ENCODE peak calls at places on chromosome 4, in five cellular contexts. V, Z, C, P and I are unnamed samples.

GRCh38 chr4:108611360-108611759 is 9.0 kb upstream of the RPL34 start:
- DNase-seq in V (no peak), Z (no peak), C (no peak), P (peak; percentile 23), I (no peak)

GRCh38 chr4:185249105-185249504 is 39.7 kb downstream of the SNX25 start:
- DNase-seq in V (no peak), Z (no peak), C (no peak), P (no peak), I (no peak)

GRCh38 chr4:163251204-163251603 is 81.2 kb downstream of the NPY1R start:
- DNase-seq in V (no peak), Z (no peak), C (no peak), P (no peak), I (no peak)

GRCh38 chr4:24630937-24631336 is 46.6 kb upstream of the DHX15 start:
- DNase-seq in V (no peak), Z (no peak), C (no peak), P (no peak), I (no peak)

GRCh38 chr4:120769227-120769626 is 153.3 kb downstream of the PRDM5 start:
- DNase-seq in V (no peak), Z (no peak), C (no peak), P (peak; percentile 94), I (no peak)

GRCh38 chr4:142497606-142498005 is 348.5 kb downstream of the INPP4B start:
- DNase-seq in V (no peak), Z (no peak), C (no peak), P (no peak), I (no peak)

GRCh38 chr4:83112678-83113428 is 1.7 kb downstream of the PLAC8 start:
- DNase-seq in V (peak; percentile 39), Z (no peak), C (no peak), P (no peak), I (peak; percentile 64)

GRCh38 chr4:74613266-74613665 is 168.3 kb downstream of the AREG start:
- DNase-seq in V (no peak), Z (no peak), C (no peak), P (no peak), I (no peak)

GRCh38 chr4:159829184-159829583 is 726.3 kb downstream of the RAPGEF2 start:
- DNase-seq in V (no peak), Z (no peak), C (no peak), P (no peak), I (no peak)

GRCh38 chr4:155548173-155548572 is 118.5 kb upstream of the GUCY1A1 start:
- DNase-seq in V (no peak), Z (no peak), C (no peak), P (no peak), I (no peak)

GRCh38 chr4:150960818-150961217 is 54.3 kb downstream of the LRBA start:
- DNase-seq in V (peak; percentile 43), Z (no peak), C (no peak), P (peak; percentile 31), I (peak; percentile 19)

GRCh38 chr4:100166297-100167034 is 23.8 kb downstream of the DDIT4L start:
- DNase-seq in V (no peak), Z (no peak), C (no peak), P (no peak), I (peak; percentile 34)

GRCh38 chr4:140901736-140902336 is 145.7 kb upstream of the TBC1D9 start:
- DNase-seq in V (no peak), Z (no peak), C (no peak), P (no peak), I (no peak)

GRCh38 chr4:40626183-40626990 is 3.3 kb downstream of the RBM47 start:
- DNase-seq in V (no peak), Z (no peak), C (no peak), P (no peak), I (no peak)

GRCh38 chr4:52844596-52844995 is 17.5 kb upstream of the RASL11B start:
- DNase-seq in V (no peak), Z (no peak), C (no peak), P (no peak), I (no peak)

GRCh38 chr4:108010167-108010566 is 20.5 kb downstream of the HADH start:
- DNase-seq in V (no peak), Z (no peak), C (no peak), P (peak; percentile 34), I (no peak)

DNA sequence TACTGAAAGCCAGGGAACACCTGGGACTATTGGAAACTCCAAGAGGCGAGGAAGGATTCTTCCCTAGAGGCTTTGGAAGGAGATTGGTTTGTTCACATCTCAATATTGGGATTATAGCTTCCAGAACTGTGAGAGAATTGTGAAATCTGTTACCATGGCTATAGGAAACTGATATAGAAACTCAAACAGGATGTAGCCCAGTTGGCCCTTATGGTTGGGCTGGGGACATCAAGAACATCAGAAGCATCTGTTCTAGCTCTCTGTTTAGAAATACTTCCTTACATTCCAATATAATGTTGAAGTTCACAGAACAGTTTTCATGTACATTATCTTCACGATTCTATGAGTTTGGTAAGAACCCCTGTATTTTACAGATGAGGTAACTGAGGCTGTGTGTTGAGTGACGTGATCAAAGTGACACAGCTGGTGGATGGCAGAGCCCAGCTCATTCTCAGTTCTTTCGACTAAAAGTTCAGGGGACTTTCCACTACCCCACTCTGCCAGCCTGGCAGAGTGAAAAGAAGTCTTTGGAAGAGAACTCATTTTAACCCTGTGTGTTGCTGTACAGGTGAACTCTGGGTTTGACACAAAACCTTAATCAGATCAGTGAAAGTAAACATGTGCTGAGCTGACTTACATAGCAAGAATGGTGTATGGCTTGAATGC is 183.0 kb downstream of the GBA3 start:
- DNase-seq in V (no peak), Z (no peak), C (no peak), P (no peak), I (no peak)
- H3K27me3 ChIP-seq in V (no peaks in the 10 kb centered on the region), Z (no peaks in the 10 kb centered on the region), C (no peaks in the 10 kb centered on the region), P (no peaks in the 10 kb centered on the region), I (no peaks in the 10 kb centered on the region)

GRCh38 chr4:8591114-8591513 is 1.5 kb upstream of the CPZ start:
- DNase-seq in V (no peak), Z (no peak), C (no peak), P (no peak), I (no peak)
- H3K27me3 ChIP-seq in V (no peaks in the 10 kb centered on the region), Z (no peaks in the 10 kb centered on the region), C (peaks cover 4% of the 10 kb centered on the region), P (peaks cover 18% of the 10 kb centered on the region), I (no peaks in the 10 kb centered on the region)

DNA sequence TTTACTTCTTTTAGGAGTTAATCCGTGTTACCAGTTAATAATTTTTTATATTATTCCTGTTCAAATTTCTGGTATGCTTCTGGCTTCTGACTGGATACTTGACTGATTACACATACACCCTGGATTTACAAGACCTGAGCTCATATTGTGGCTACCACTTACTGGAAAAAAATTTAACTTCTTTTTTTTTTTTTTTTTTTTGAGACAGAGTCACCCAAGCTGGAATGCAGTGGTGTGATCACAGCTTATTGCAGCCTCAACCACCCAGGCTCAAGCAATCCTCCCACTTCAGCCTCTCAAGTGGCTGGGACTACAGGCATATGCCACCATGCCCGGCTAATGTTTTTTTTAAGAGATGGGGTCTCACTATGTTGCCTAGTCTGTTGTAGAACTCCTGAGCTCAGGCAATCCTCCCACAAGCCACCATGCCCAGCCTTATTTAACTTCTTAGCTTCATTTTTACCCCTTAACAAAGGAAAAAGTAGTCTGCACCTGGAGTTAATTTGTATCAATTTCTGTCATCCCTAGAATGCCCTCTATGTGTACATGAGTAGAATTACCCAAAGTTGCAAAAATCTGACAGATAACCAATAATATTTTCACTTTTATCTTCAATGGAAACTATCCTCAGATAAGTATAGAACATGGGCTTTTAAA is 50.3 kb downstream of the TMEM165 start:
- DNase-seq in V (no peak), Z (no peak), C (no peak), P (peak; percentile 65), I (no peak)
- H3K27me3 ChIP-seq in V (no peaks in the 10 kb centered on the region), Z (no peaks in the 10 kb centered on the region), C (no peaks in the 10 kb centered on the region), P (no peaks in the 10 kb centered on the region), I (no peaks in the 10 kb centered on the region)

GRCh38 chr4:8285143-8285975 is 15.8 kb downstream of the HTRA3 start:
- DNase-seq in V (no peak), Z (no peak), C (no peak), P (no peak), I (no peak)

GRCh38 chr4:8282742-8283141 is 13.2 kb downstream of the HTRA3 start:
- DNase-seq in V (no peak), Z (no peak), C (no peak), P (no peak), I (no peak)

GRCh38 chr4:8283161-8283560 is 13.6 kb downstream of the HTRA3 start:
- DNase-seq in V (no peak), Z (no peak), C (no peak), P (no peak), I (no peak)

GRCh38 chr4:8283631-8284121 is 14.1 kb downstream of the HTRA3 start:
- DNase-seq in V (no peak), Z (no peak), C (no peak), P (no peak), I (no peak)

GRCh38 chr4:8284391-8284790 is 14.8 kb downstream of the HTRA3 start:
- DNase-seq in V (no peak), Z (no peak), C (no peak), P (no peak), I (no peak)
- H3K27me3 ChIP-seq in V (no peaks in the 10 kb centered on the region), Z (no peaks in the 10 kb centered on the region), C (no peaks in the 10 kb centered on the region), P (no peaks in the 10 kb centered on the region), I (no peaks in the 10 kb centered on the region)

GRCh38 chr4:1052231-1052671 is 40.8 kb downstream of the FGFRL1 start:
- DNase-seq in V (no peak), Z (no peak), C (no peak), P (no peak), I (no peak)
- H3K27me3 ChIP-seq in V (no peaks in the 10 kb centered on the region), Z (no peaks in the 10 kb centered on the region), C (no peaks in the 10 kb centered on the region), P (peaks cover 38% of the 10 kb centered on the region), I (peaks cover 15% of the 10 kb centered on the region)

GRCh38 chr4:16641971-16642370 is 256.5 kb downstream of the LDB2 start:
- DNase-seq in V (no peak), Z (no peak), C (no peak), P (peak; percentile 42), I (no peak)

GRCh38 chr4:16636304-16636703 is 262.1 kb downstream of the LDB2 start:
- DNase-seq in V (no peak), Z (no peak), C (no peak), P (no peak), I (no peak)

GRCh38 chr4:16642897-16643296 is 255.5 kb downstream of the LDB2 start:
- DNase-seq in V (no peak), Z (no peak), C (no peak), P (peak; percentile 30), I (no peak)

DNA sequence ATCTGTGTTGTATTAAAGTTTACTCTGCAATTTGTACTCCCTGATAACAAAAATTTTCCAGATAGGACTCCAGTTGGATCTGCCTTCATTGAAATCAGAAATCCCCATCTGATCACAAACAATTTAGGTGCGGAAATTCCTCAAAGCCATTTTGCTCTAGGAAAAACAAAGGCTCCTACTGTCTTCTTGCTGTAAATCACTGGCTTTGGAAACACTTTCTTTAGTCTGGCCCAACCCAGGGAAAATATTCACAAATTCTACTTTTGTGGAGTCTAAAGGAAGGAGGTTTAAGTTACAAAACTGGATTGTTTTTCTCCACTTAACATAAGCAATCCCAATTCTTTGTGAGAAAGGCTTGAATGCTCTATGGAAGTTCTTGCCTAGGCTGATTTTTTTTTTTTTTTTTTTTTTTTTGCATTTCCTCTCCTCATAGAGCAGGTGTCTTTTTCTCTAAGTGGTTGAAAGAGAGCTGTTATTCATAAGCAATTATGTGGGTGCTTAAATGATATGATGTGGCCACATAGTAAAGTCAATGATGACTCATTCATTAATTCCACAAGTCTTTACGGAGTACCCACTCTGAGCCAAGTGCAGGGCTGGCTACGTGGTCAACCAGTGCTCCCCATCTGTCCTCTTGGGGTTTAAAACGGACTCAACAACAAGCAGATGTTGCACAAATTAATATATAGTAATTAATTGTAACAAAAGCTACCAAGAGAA is 261.4 kb downstream of the LDB2 start:
- DNase-seq in V (no peak), Z (no peak), C (no peak), P (no peak), I (no peak)
- H3K27me3 ChIP-seq in V (no peaks in the 10 kb centered on the region), Z (no peaks in the 10 kb centered on the region), C (no peaks in the 10 kb centered on the region), P (no peaks in the 10 kb centered on the region), I (no peaks in the 10 kb centered on the region)

GRCh38 chr4:153788064-153788418 is 842 bp downstream of the SFRP2 start:
- DNase-seq in V (no peak), Z (peak; percentile 28), C (no peak), P (no peak), I (no peak)
- H3K27me3 ChIP-seq in V (peaks cover 7% of the 10 kb centered on the region), Z (no peaks in the 10 kb centered on the region), C (peaks cover 52% of the 10 kb centered on the region), P (peaks cover 41% of the 10 kb centered on the region), I (no peaks in the 10 kb centered on the region)